ENCODE peak calls at places on chromosomes 16 and 17, in five cellular contexts. H is A549, X is ovary, Y is K562, A is SK-N-SH. G is an unnamed sample.
A peak's percentile ranks its signal among the peaks of the same experiment; 100 is the strongest.

GRCh38 chr16:87956169-87956770 is 5.0 kb downstream of the BANP start:
- DNase-seq in X (no peak), Y (peak; percentile 64), A (no peak), H (no peak), G (peak; percentile 63)

GRCh38 chr16:27980919-27981670 is 82.4 kb downstream of the GSG1L start:
- DNase-seq in Y (no peak), X (no peak), A (peak; percentile 40), H (no peak), G (no peak)

GRCh38 chr17:82289822-82290541 is 16.5 kb upstream of the CSNK1D start:
- DNase-seq in A (no peak), X (no peak), H (no peak), Y (peak; percentile 83), G (peak; percentile 62)

GRCh38 chr16:89061590-89062380 is 31.9 kb upstream of the ACSF3 start:
- DNase-seq in X (no peak), A (no peak), H (no peak), Y (no peak), G (no peak)

GRCh38 chr17:72205357-72205756 is 84.5 kb downstream of the SOX9 start:
- DNase-seq in Y (no peak), H (no peak), A (no peak), X (no peak), G (no peak)

GRCh38 chr17:80941171-80941570 is 50.5 kb upstream of the CHMP6 start:
- DNase-seq in Y (no peak), X (no peak), H (no peak), A (peak; percentile 36), G (no peak)

GRCh38 chr16:4351880-4352279 is 759 bp upstream of the PAM16 start:
- DNase-seq in X (no peak), A (no peak), H (no peak), Y (no peak), G (no peak)

GRCh38 chr16:10767127-10767526 is 23.5 kb downstream of the NUBP1 start:
- DNase-seq in A (peak; percentile 52), X (no peak), H (no peak), Y (no peak), G (no peak)

GRCh38 chr17:18161226-18162094 is 22.2 kb upstream of the ALKBH5 start:
- DNase-seq in X (no peak), Y (no peak), H (no peak), A (no peak), G (no peak)

GRCh38 chr17:38476549-38476948 is 48.3 kb downstream of the ARHGAP23 start:
- DNase-seq in Y (no peak), A (no peak), H (no peak), X (no peak), G (no peak)

GRCh38 chr16:75620326-75621169 is 2.5 kb downstream of the ADAT1 start:
- DNase-seq in A (no peak), Y (peak; percentile 55), H (no peak), X (no peak), G (no peak)

GRCh38 chr17:46003907-46004748 is 5.1 kb downstream of the STH start:
- DNase-seq in X (peak; percentile 69), H (no peak), A (peak; percentile 83), Y (no peak), G (no peak)

GRCh38 chr17:44024271-44024663 is 9.5 kb upstream of the TMEM101 start:
- DNase-seq in H (no peak), Y (no peak), X (no peak), A (peak; percentile 68), G (no peak)

GRCh38 chr17:1365445-1366039 is 34.5 kb downstream of the YWHAE start:
- DNase-seq in A (peak; percentile 75), X (peak; percentile 31), Y (peak; percentile 50), H (peak; percentile 87), G (peak; percentile 65)

GRCh38 chr17:38589462-38590114 is 16.2 kb downstream of the SRCIN1 start:
- DNase-seq in Y (no peak), X (no peak), A (no peak), H (no peak), G (no peak)

GRCh38 chr17:73391331-73392265 is 79.8 kb upstream of the CDC42EP4 start:
- DNase-seq in H (no peak), Y (no peak), X (no peak), A (no peak), G (no peak)

GRCh38 chr17:1714488-1714979 is 4.4 kb upstream of the TLCD2 start:
- DNase-seq in H (peak; percentile 97), Y (peak; percentile 86), A (peak; percentile 63), X (peak; percentile 99), G (peak; percentile 98)

GRCh38 chr17:50272246-50272645 is 2.0 kb upstream of the TMEM92 start:
- DNase-seq in Y (peak; percentile 8), H (no peak), X (peak; percentile 48), A (peak; percentile 36), G (no peak)

GRCh38 chr17:57946798-57947358 is 8.3 kb downstream of the CUEDC1 start:
- DNase-seq in X (peak; percentile 48), H (peak; percentile 66), Y (peak; percentile 53), A (no peak), G (no peak)

GRCh38 chr16:50810241-50810965 is 68.5 kb downstream of the CYLD start:
- DNase-seq in X (no peak), Y (no peak), A (no peak), H (no peak), G (no peak)

GRCh38 chr16:1787056-1787321 is 4.2 kb downstream of the NUBP2 start:
- DNase-seq in H (no peak), Y (no peak), X (no peak), A (no peak), G (no peak)

GRCh38 chr17:17739388-17740066 is 58.3 kb downstream of the RAI1 start:
- DNase-seq in A (peak; percentile 78), H (peak; percentile 52), X (peak; percentile 62), Y (peak; percentile 66), G (no peak)

GRCh38 chr17:57669671-57670529 is 75.2 kb downstream of the CCDC182 start:
- DNase-seq in Y (no peak), H (no peak), X (peak; percentile 5), A (peak; percentile 60), G (no peak)

GRCh38 chr17:57368637-57369336 is 112.5 kb downstream of the MSI2 start:
- DNase-seq in Y (no peak), A (no peak), X (no peak), H (no peak), G (no peak)

GRCh38 chr17:29677139-29677834 is 54.6 kb upstream of the CORO6 start:
- DNase-seq in H (no peak), A (no peak), Y (no peak), X (no peak), G (no peak)

GRCh38 chr17:45227101-45227591 is 5.5 kb downstream of the FMNL1 start:
- DNase-seq in Y (peak; percentile 68), X (no peak), A (no peak), H (no peak), G (no peak)

GRCh38 chr17:66571745-66572144 is 263.2 kb upstream of the CACNG5 start:
- DNase-seq in Y (no peak), A (no peak), H (no peak), X (no peak), G (no peak)
- TF ChIP-seq EP300 in Y (no peak), A (no peak), H (no peak), X (no peak), G (no peak)

DNA sequence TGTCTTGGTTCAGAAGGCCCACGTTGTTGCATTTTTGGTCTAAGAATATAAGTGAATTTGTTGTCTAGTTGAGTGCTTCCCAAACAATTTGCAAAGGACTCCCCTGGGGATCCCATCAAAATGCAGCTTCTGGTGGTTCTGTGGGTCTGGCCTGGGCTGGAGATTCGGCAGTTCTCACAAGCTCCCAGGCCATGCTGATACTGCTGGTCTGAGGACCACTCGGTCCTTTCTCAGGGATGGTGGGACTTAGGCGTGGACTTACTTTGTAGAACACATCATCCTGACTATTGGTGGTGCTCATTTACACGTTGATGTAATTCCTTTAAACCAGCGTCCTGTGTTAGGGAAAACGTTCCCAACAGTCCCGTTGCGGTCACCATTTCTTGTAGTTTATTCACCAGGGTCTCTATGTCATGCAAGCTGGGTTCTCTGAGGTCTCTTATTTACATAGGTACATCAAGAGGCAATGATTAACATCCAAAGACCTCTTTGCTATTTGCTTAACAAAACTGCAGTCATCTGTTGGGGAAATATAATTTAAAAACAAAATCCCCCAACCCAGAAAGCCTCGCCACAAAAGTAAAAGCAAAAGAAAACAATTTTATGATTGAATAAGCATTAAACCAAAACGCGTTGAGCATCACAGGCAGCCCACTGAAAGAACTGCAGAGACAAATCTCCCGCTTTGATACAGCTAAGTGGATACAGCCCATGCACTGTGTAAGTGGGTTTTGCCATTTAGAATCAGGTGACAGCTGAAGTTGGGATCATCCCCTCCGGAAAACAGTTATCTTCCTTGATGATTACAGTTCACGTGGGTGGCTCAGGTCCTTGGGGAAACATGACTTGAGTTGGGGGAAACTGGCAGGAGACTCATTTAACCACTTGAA is 39.0 kb upstream of the SEC14L1 start:
- DNase-seq in X (no peak), Y (no peak), A (no peak), H (no peak), G (no peak)
- H3K4me3 ChIP-seq in X (no peak overlapping the region), Y (no peak overlapping the region), A (no peak overlapping the region), H (no peak overlapping the region), G (no peak overlapping the region)

DNA sequence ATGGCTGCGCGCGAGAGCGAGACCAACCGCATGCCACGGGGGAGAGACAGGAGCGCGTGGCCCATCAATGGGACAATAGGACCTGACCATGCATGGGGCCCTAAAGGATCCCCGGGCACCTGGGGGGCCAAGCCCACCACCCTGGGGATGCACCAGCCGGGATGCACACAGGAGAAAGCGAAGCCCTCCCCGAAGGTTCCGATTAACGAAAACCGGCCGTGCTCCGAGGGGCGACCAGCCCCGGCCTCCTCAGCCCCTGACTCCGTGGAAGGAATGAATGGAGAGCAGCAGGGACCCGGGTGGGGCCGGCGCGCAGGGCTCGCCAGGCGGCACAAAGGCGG is 488 bp downstream of the JPT1 start:
- DNase-seq in Y (peak; percentile 51), A (no peak), X (no peak), H (peak; percentile 35), G (peak; percentile 25)
- TF ChIP-seq EP300 in Y (no peak), A (no peak), X (no peak), H (no peak), G (no peak)

DNA sequence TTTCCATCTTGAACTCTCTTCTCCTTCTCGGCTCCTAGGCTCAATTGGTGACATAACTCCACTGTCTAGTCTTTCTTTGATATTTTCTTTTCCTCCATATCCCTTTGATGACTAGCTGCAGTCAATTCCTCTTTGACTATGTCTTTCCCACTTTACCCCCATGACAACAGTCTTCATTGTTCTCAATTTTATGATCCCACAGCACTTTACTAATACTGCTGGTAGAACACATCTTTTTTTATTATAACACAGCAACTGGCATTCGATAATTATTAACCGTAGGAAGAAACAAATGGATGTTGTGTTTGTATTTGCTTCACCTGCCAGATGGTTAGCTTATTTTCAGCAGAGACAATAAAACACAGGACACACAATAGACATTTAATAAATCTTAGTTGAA is 1.3 kb downstream of the KRTAP3-3 start:
- DNase-seq in A (no peak), Y (no peak), X (no peak), H (no peak), G (no peak)
- H3K4me3 ChIP-seq in A (no peak overlapping the region), Y (no peak overlapping the region), X (no peak overlapping the region), H (no peak overlapping the region), G (no peak overlapping the region)

GRCh38 chr17:75096082-75096625 is 8.4 kb downstream of the SLC16A5 start:
- DNase-seq in A (no peak), H (peak; percentile 99), Y (peak; percentile 92), X (no peak), G (peak; percentile 95)
- TF ChIP-seq EP300 in A (no peak), H (no peak), Y (peak; percentile 78), X (no peak), G (peak; percentile 57)